ENCODE peak calls at places on chromosomes 3 and 15, in eight cellular contexts. K, A, O, B, L, G, N and C are unnamed samples.

GRCh38 chr3:10771486-10772225 is 44.4 kb upstream of the SLC6A11 start:
- DNase-seq in N (no peak), A (no peak), L (no peak), O (no peak), K (no peak), B (no peak), G (no peak), C (peak; percentile 53)

GRCh38 chr3:5806192-5806591 is 618.7 kb downstream of the EDEM1 start:
- DNase-seq in B (no peak), L (no peak), K (peak; percentile 40), A (no peak), N (no peak), O (no peak), G (peak; percentile 7), C (no peak)

GRCh38 chr3:17122758-17123157 is 238.0 kb downstream of the PLCL2 start:
- DNase-seq in G (no peak), A (no peak), O (no peak), K (no peak), B (no peak), N (no peak), L (no peak), C (no peak)

GRCh38 chr15:43249699-43250203 is 17.0 kb downstream of the TGM5 start:
- DNase-seq in A (no peak), B (peak; percentile 19), O (peak; percentile 52), N (peak; percentile 76), K (peak; percentile 12), G (no peak), L (no peak), C (no peak)

GRCh38 chr15:100123611-100124010 is 218.2 kb downstream of the ADAMTS17 start:
- DNase-seq in K (no peak), O (no peak), G (no peak), L (no peak), A (no peak), N (no peak), B (no peak), C (no peak)

GRCh38 chr3:48459773-48460516 is 13.4 kb downstream of the ATRIP start:
- DNase-seq in A (no peak), O (peak; percentile 34), K (no peak), N (no peak), B (no peak), L (no peak), G (no peak), C (no peak)

GRCh38 chr3:32969656-32970055 is 18.2 kb downstream of the CCR4 start:
- DNase-seq in B (no peak), O (no peak), K (no peak), A (no peak), G (peak; percentile 54), N (no peak), L (no peak), C (no peak)

GRCh38 chr3:196916995-196917394 is 25.3 kb downstream of the NCBP2 start:
- DNase-seq in O (no peak), G (no peak), B (no peak), N (no peak), A (no peak), L (no peak), K (no peak), C (no peak)

GRCh38 chr3:191255156-191255555 is 56.1 kb downstream of the OSTN start:
- DNase-seq in G (no peak), K (no peak), L (no peak), B (no peak), O (no peak), N (no peak), A (no peak), C (no peak)

GRCh38 chr3:156149781-156150375 is 29.5 kb downstream of the KCNAB1 start:
- DNase-seq in A (no peak), G (no peak), K (no peak), B (no peak), N (no peak), L (peak; percentile 30), O (peak; percentile 28), C (no peak)

GRCh38 chr3:11548721-11549131 is 95.0 kb downstream of the VGLL4 start:
- DNase-seq in O (peak; percentile 65), L (no peak), A (no peak), K (peak; percentile 28), B (no peak), N (no peak), G (no peak), C (no peak)

GRCh38 chr15:64895285-64896065 is 16.2 kb upstream of the ANKDD1A start:
- DNase-seq in B (peak; percentile 77), L (peak; percentile 52), N (peak; percentile 65), A (no peak), G (no peak), O (peak; percentile 58), K (no peak), C (no peak)

GRCh38 chr3:133896002-133896761 is 500 bp upstream of the RAB6B start:
- DNase-seq in G (no peak), N (peak; percentile 35), A (no peak), L (peak; percentile 35), K (peak; percentile 75), B (no peak), O (peak; percentile 2), C (no peak)

GRCh38 chr3:184506579-184506978 is 55.0 kb upstream of the EPHB3 start:
- DNase-seq in B (no peak), A (no peak), L (no peak), K (no peak), N (no peak), G (no peak), O (peak; percentile 81), C (peak; percentile 18)

GRCh38 chr15:92714071-92714456 is 58.5 kb upstream of the FAM174B start:
- DNase-seq in L (peak; percentile 42), G (peak; percentile 56), B (no peak), O (peak; percentile 27), K (peak; percentile 73), N (peak; percentile 36), A (no peak), C (peak; percentile 34)

GRCh38 chr15:74295800-74296199 is 59.7 kb downstream of the CCDC33 start:
- DNase-seq in O (no peak), L (no peak), B (no peak), N (no peak), A (no peak), G (no peak), K (peak; percentile 67), C (no peak)

GRCh38 chr15:39887832-39888231 is 32.2 kb downstream of the GPR176 start:
- DNase-seq in N (no peak), B (peak; percentile 18), G (peak; percentile 50), A (peak; percentile 28), L (peak; percentile 27), O (peak; percentile 58), K (no peak), C (peak; percentile 20)

GRCh38 chr15:39016706-39017105 is 452.1 kb upstream of the RASGRP1 start:
- DNase-seq in N (no peak), K (no peak), G (no peak), A (no peak), L (no peak), O (no peak), B (no peak), C (no peak)

GRCh38 chr15:79948095-79948695 is 22.8 kb downstream of the BCL2A1 start:
- DNase-seq in N (no peak), B (no peak), O (no peak), K (no peak), A (no peak), L (no peak), G (peak; percentile 52), C (no peak)

GRCh38 chr3:186097663-186098451 is 11.0 kb downstream of the ETV5 start:
- DNase-seq in K (peak; percentile 79), A (peak; percentile 99), O (peak; percentile 89), L (peak; percentile 93), N (no peak), B (no peak), G (peak; percentile 91), C (peak; percentile 57)